ENCODE peak calls at places on chromosome 15, in ten cellular contexts. Q, F, L, Y, E, C, U, J, P and X are unnamed samples.
A peak's percentile ranks its signal among the peaks of the same experiment; 100 is the strongest.

GRCh38 chr15:65812467-65812866 is 20.4 kb upstream of the DENND4A start:
- DNase-seq in Q (no peak), F (no peak), L (no peak), Y (no peak), E (no peak), C (no peak), U (no peak), J (no peak), P (no peak), X (no peak)

GRCh38 chr15:41377978-41378377 is 24.3 kb downstream of the NDUFAF1 start:
- DNase-seq in Q (no peak), F (no peak), L (no peak), Y (no peak), E (no peak), C (no peak), U (no peak), J (no peak), P (no peak), X (no peak)

GRCh38 chr15:78195735-78196201 is 38.6 kb downstream of the ACSBG1 start:
- DNase-seq in Q (peak; percentile 54), F (peak; percentile 32), L (peak; percentile 65), Y (peak; percentile 48), E (peak; percentile 32), C (no peak), U (peak; percentile 38), J (no peak), P (peak; percentile 2), X (peak; percentile 56)

GRCh38 chr15:78392430-78392829 is 45.6 kb upstream of the IREB2 start:
- DNase-seq in Q (no peak), F (no peak), L (no peak), Y (peak; percentile 20), E (no peak), C (no peak), U (no peak), J (no peak), P (no peak), X (no peak)

GRCh38 chr15:98946301-98947255 is 61.0 kb downstream of the PGPEP1L start:
- DNase-seq in Q (no peak), F (peak; percentile 68), L (no peak), Y (peak; percentile 44), E (peak; percentile 52), C (peak; percentile 67), U (no peak), J (no peak), P (peak; percentile 58), X (no peak)

GRCh38 chr15:59632714-59633113 is 21.1 kb downstream of the GCNT3 start:
- DNase-seq in Q (peak; percentile 80), F (no peak), L (no peak), Y (no peak), E (peak; percentile 35), C (no peak), U (no peak), J (no peak), P (no peak), X (no peak)

GRCh38 chr15:58438111-58438510 is 6.3 kb downstream of the LIPC start:
- DNase-seq in Q (no peak), F (no peak), L (no peak), Y (no peak), E (no peak), C (no peak), U (no peak), J (no peak), P (no peak), X (no peak)

GRCh38 chr15:95550702-95551101 is 779.8 kb upstream of the NR2F2 start:
- DNase-seq in Q (no peak), F (no peak), L (no peak), Y (no peak), E (no peak), C (no peak), U (no peak), J (no peak), P (no peak), X (no peak)

GRCh38 chr15:100703032-100703578 is 100.7 kb downstream of the ASB7 start:
- DNase-seq in Q (peak; percentile 87), F (peak; percentile 93), L (peak; percentile 10), Y (no peak), E (peak; percentile 91), C (no peak), U (no peak), J (no peak), P (no peak), X (no peak)

GRCh38 chr15:83694538-83694937 is 40.6 kb downstream of the ADAMTSL3 start:
- DNase-seq in Q (peak; percentile 54), F (no peak), L (no peak), Y (no peak), E (no peak), C (no peak), U (no peak), J (no peak), P (no peak), X (no peak)

GRCh38 chr15:68430471-68431036 is 1.4 kb downstream of the ITGA11 start:
- DNase-seq in Q (no peak), F (no peak), L (no peak), Y (no peak), E (peak; percentile 28), C (no peak), U (no peak), J (no peak), P (no peak), X (no peak)

GRCh38 chr15:70852501-70853269 is 1.3 kb downstream of the LARP6 start:
- DNase-seq in Q (no peak), F (peak; percentile 28), L (no peak), Y (no peak), E (peak; percentile 91), C (no peak), U (no peak), J (no peak), P (no peak), X (no peak)

GRCh38 chr15:70505411-70505919 is 257.9 kb downstream of the UACA start:
- DNase-seq in Q (peak; percentile 62), F (peak; percentile 59), L (no peak), Y (no peak), E (peak; percentile 95), C (no peak), U (no peak), J (no peak), P (no peak), X (no peak)

GRCh38 chr15:47620960-47621681 is 96.2 kb upstream of the SEMA6D start:
- DNase-seq in Q (no peak), F (no peak), L (no peak), Y (no peak), E (peak; percentile 21), C (no peak), U (no peak), J (no peak), P (no peak), X (no peak)

GRCh38 chr15:31501536-31502157 is 175.0 kb downstream of the KLF13 start:
- DNase-seq in Q (no peak), F (no peak), L (no peak), Y (no peak), E (no peak), C (no peak), U (no peak), J (no peak), P (no peak), X (no peak)

GRCh38 chr15:76901965-76902364 is 3.2 kb downstream of the SCAPER start:
- DNase-seq in Q (no peak), F (no peak), L (no peak), Y (no peak), E (no peak), C (no peak), U (no peak), J (no peak), P (no peak), X (no peak)

GRCh38 chr15:76905855-76906254 is 715 bp upstream of the SCAPER start:
- DNase-seq in Q (no peak), F (no peak), L (no peak), Y (no peak), E (peak; percentile 14), C (no peak), U (no peak), J (no peak), P (peak; percentile 13), X (no peak)

GRCh38 chr15:76904461-76905012 is 603 bp downstream of the SCAPER start:
- DNase-seq in Q (peak; percentile 73), F (peak; percentile 42), L (peak; percentile 60), Y (peak; percentile 40), E (peak; percentile 49), C (no peak), U (peak; percentile 16), J (no peak), P (peak; percentile 21), X (no peak)

GRCh38 chr15:76905013-76905839 is at the start of gene SCAPER:
- DNase-seq in Q (peak; percentile 95), F (peak; percentile 92), L (peak; percentile 93), Y (peak; percentile 93), E (peak; percentile 92), C (peak; percentile 95), U (peak; percentile 90), J (peak; percentile 54), P (peak; percentile 92), X (peak; percentile 90)

GRCh38 chr15:76903251-76903681 is 1.9 kb downstream of the SCAPER start:
- DNase-seq in Q (peak; percentile 40), F (peak; percentile 23), L (peak; percentile 62), Y (no peak), E (peak; percentile 54), C (no peak), U (peak; percentile 31), J (no peak), P (no peak), X (peak; percentile 31)
- H3K4me3 ChIP-seq in Q (no peak overlapping the region), F (no peak overlapping the region), L (no peak overlapping the region), Y (no peak overlapping the region), E (peak overlapping the region; percentile 20), C (no peak overlapping the region), U (no peak overlapping the region), J (no peak overlapping the region), P (no peak overlapping the region), X (no peak overlapping the region)

GRCh38 chr15:77022646-77023575 is 28.0 kb downstream of the PSTPIP1 start:
- DNase-seq in Q (no peak), F (no peak), L (no peak), Y (no peak), E (no peak), C (no peak), U (no peak), J (no peak), P (no peak), X (no peak)
- H3K27ac ChIP-seq in Q (no peak overlapping the region), F (no peak overlapping the region), L (no peak overlapping the region), Y (no peak overlapping the region), E (peak overlapping the region; percentile 49), C (no peak overlapping the region), U (peak overlapping the region; percentile 70), J (no peak overlapping the region), P (no peak overlapping the region), X (no peak overlapping the region)

DNA sequence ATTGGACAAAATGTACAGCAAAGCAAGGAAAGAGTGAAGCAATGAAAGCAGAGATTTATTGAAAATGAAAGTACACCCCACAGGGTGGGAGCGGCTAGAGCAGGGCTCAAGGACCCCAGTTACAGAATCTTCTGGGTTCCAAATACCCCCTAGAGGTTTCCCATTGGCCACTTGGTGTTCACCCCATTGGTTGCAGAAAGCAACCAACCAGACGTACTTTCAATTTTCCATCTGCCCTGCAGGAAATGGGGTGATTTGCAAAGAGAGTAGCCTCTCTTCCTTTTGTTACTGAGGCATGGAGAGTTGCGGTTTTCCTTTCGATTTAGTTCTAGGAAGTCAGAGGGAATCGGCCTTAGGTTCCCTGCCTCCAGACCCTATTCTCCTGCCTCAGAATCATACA is 2.4 kb downstream of the PML start:
- DNase-seq in Q (no peak), F (peak; percentile 85), L (peak; percentile 72), Y (no peak), E (peak; percentile 77), C (no peak), U (peak; percentile 39), J (no peak), P (peak; percentile 44), X (no peak)
- H3K36me3 ChIP-seq in Q (no peaks in the 10 kb centered on the region), F (peaks cover 5% of the 10 kb centered on the region), L (peaks cover 20% of the 10 kb centered on the region), Y (no peaks in the 10 kb centered on the region), E (peaks cover 28% of the 10 kb centered on the region), C (no peaks in the 10 kb centered on the region), U (peaks cover 15% of the 10 kb centered on the region), J (no peaks in the 10 kb centered on the region), P (peaks cover 24% of the 10 kb centered on the region), X (peaks cover 9% of the 10 kb centered on the region)

GRCh38 chr15:75606711-75607684 is 18.5 kb downstream of the SNUPN start:
- DNase-seq in Q (no peak), F (no peak), L (no peak), Y (no peak), E (peak; percentile 6), C (no peak), U (peak; percentile 54), J (no peak), P (no peak), X (peak; percentile 5)
- H3K4me3 ChIP-seq in Q (no peak overlapping the region), F (no peak overlapping the region), L (no peak overlapping the region), Y (no peak overlapping the region), E (no peak overlapping the region), C (no peak overlapping the region), U (peak overlapping the region; percentile 40), J (no peak overlapping the region), P (no peak overlapping the region), X (peak overlapping the region; percentile 45)